ENCODE peak calls at places on chromosomes 6 and 20, in six cellular contexts. M is neural progenitor cell, N is trophoblast cell, H is IMR-90, Z is fibroblast of lung, I is neuronal stem cell. S is an unnamed sample. For H3K36me3, the result is how much of the 10 kb centered on the place peaks cover.

GRCh38 chr6:150183966-150184365 is 41.1 kb downstream of the PPP1R14C start:
- DNase-seq in M (no peak), N (no peak), H (no peak), Z (no peak), I (no peak), S (no peak)

GRCh38 chr6:145199961-145200360 is 535.4 kb downstream of the EPM2A start:
- DNase-seq in M (no peak), N (no peak), H (peak), Z (peak), I (no peak), S (peak)

GRCh38 chr20:47821481-47822100 is 36.3 kb upstream of the SULF2 start:
- DNase-seq in M (no peak), N (peak), H (no peak), Z (peak), I (no peak), S (no peak)

GRCh38 chr20:60695223-60695622 is 556.8 kb upstream of the CDH4 start:
- DNase-seq in M (no peak), N (no peak), H (peak), Z (peak), I (no peak), S (no peak)

GRCh38 chr6:107712523-107713213 is 111.4 kb downstream of the SCML4 start:
- DNase-seq in M (no peak), N (no peak), H (peak), Z (peak), I (no peak), S (peak)

GRCh38 chr6:122838060-122838780 is 49.2 kb downstream of the SMPDL3A start:
- DNase-seq in M (no peak), N (no peak), H (peak), Z (peak), I (no peak), S (peak)

GRCh38 chr6:89675949-89676753 is 37.6 kb upstream of the LYRM2 start:
- DNase-seq in M (no peak), N (no peak), H (peak), Z (peak), I (no peak), S (peak)

GRCh38 chr6:111563581-111563980 is 42.1 kb downstream of the TRAF3IP2 start:
- DNase-seq in M (no peak), N (no peak), H (no peak), Z (no peak), I (no peak), S (no peak)

GRCh38 chr20:63747622-63748355 is 8.2 kb downstream of the SLC2A4RG start:
- DNase-seq in M (no peak), N (no peak), H (no peak), Z (no peak), I (no peak), S (no peak)

GRCh38 chr6:148528292-148528691 is 185.7 kb downstream of the SASH1 start:
- DNase-seq in M (peak), N (no peak), H (peak), Z (peak), I (no peak), S (no peak)

GRCh38 chr6:79373880-79374279 is 139.4 kb upstream of the HMGN3 start:
- DNase-seq in M (no peak), N (no peak), H (no peak), Z (no peak), I (no peak), S (no peak)

GRCh38 chr6:36340671-36341454 is 4.2 kb upstream of the BNIP5 start:
- DNase-seq in M (peak), N (peak), H (peak), Z (peak), I (peak), S (peak)

GRCh38 chr6:37285861-37286311 is 27.9 kb upstream of the TMEM217 start:
- DNase-seq in M (no peak), N (no peak), H (no peak), Z (no peak), I (no peak), S (no peak)

GRCh38 chr6:13273931-13274706 is 54.2 kb downstream of the TBC1D7 start:
- DNase-seq in M (no peak), N (no peak), H (no peak), Z (no peak), I (no peak), S (no peak)

GRCh38 chr6:163667372-163668060 is 253.0 kb downstream of the QKI start:
- DNase-seq in M (no peak), N (peak), H (peak), Z (peak), I (no peak), S (peak)

GRCh38 chr20:63785646-63786255 is 45.3 kb downstream of the ZBTB46 start:
- DNase-seq in M (peak), N (no peak), H (no peak), Z (no peak), I (no peak), S (no peak)

GRCh38 chr20:46786566-46786965 is 77.1 kb downstream of the SLC2A10 start:
- DNase-seq in M (no peak), N (no peak), H (no peak), Z (no peak), I (no peak), S (no peak)

GRCh38 chr6:41200296-41200900 is 551 bp downstream of the TREML2 start:
- DNase-seq in M (no peak), N (no peak), H (no peak), Z (no peak), I (no peak), S (peak)
- H3K4me3 ChIP-seq in M (no peak), N (no peak), H (no peak), Z (no peak), I (no peak), S (no peak)

GRCh38 chr6:83430606-83431544 is at the start of gene ME1:
- DNase-seq in M (peak), N (peak), H (peak), Z (peak), I (peak), S (peak)

GRCh38 chr6:83439201-83439600 is 8.3 kb upstream of the ME1 start:
- DNase-seq in M (no peak), N (no peak), H (no peak), Z (no peak), I (no peak), S (no peak)

GRCh38 chr6:83431545-83432165 is 804 bp upstream of the ME1 start:
- DNase-seq in M (no peak), N (no peak), H (no peak), Z (no peak), I (no peak), S (no peak)

GRCh38 chr6:83432626-83433025 is 1.8 kb upstream of the ME1 start:
- DNase-seq in M (no peak), N (no peak), H (peak), Z (no peak), I (no peak), S (no peak)

GRCh38 chr6:83436674-83437073 is 5.8 kb upstream of the ME1 start:
- DNase-seq in M (no peak), N (no peak), H (no peak), Z (no peak), I (no peak), S (no peak)
- H3K9ac ChIP-seq in M (no peak), N (no peak), H (no peak), Z (no peak), I (no peak), S (no peak)

GRCh38 chr20:32845786-32846185 is 12.9 kb upstream of the EFCAB8 start:
- DNase-seq in M (no peak), N (no peak), H (peak), Z (no peak), I (no peak), S (no peak)

GRCh38 chr20:32839982-32840285 is 18.8 kb upstream of the EFCAB8 start:
- DNase-seq in M (no peak), N (no peak), H (no peak), Z (no peak), I (no peak), S (no peak)

GRCh38 chr20:32841174-32841573 is 17.5 kb upstream of the EFCAB8 start:
- DNase-seq in M (no peak), N (no peak), H (no peak), Z (no peak), I (no peak), S (no peak)

GRCh38 chr20:32841632-32842031 is 17.1 kb upstream of the EFCAB8 start:
- DNase-seq in M (no peak), N (no peak), H (no peak), Z (no peak), I (no peak), S (no peak)

GRCh38 chr20:32842688-32843524 is 15.8 kb upstream of the EFCAB8 start:
- DNase-seq in M (no peak), N (no peak), H (no peak), Z (no peak), I (no peak), S (no peak)
- H3K36me3 ChIP-seq in M (under half), N (under half), H (under half), Z (under half), I (under half), S (half or more)

GRCh38 chr6:110491299-110491643 is 14.9 kb upstream of the SLC22A16 start:
- DNase-seq in M (no peak), N (no peak), H (no peak), Z (no peak), I (no peak), S (no peak)
- H3K4me3 ChIP-seq in M (no peak), N (no peak), H (no peak), Z (no peak), I (no peak), S (no peak)

GRCh38 chr20:5180421-5180820 is 53.6 kb downstream of the CDS2 start:
- DNase-seq in M (no peak), N (no peak), H (no peak), Z (no peak), I (no peak), S (no peak)
- H3K9ac ChIP-seq in M (no peak), N (no peak), H (no peak), Z (no peak), I (no peak), S (no peak)

DNA sequence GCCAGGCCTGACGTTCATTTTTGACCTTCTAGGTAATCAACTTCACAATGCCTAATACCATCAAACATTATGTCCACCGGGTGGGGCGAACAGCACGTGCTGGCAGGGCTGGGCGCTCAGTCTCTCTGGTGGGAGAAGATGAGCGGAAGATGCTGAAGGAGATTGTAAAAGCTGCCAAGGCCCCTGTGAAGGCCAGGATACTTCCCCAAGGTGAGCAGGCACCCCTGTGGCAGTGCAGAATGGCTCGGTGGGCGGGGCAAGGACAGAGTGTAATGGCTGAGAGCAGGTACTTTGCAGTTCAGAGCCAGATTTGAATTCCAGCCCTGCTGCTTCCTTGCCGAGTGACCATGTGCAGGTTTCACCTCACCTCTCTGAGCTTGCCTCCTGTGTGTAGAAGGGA is 17.1 kb downstream of the DDX27 start:
- DNase-seq in M (no peak), N (no peak), H (no peak), Z (no peak), I (no peak), S (no peak)
- H3K36me3 ChIP-seq in M (under half), N (half or more), H (half or more), Z (under half), I (under half), S (half or more)

DNA sequence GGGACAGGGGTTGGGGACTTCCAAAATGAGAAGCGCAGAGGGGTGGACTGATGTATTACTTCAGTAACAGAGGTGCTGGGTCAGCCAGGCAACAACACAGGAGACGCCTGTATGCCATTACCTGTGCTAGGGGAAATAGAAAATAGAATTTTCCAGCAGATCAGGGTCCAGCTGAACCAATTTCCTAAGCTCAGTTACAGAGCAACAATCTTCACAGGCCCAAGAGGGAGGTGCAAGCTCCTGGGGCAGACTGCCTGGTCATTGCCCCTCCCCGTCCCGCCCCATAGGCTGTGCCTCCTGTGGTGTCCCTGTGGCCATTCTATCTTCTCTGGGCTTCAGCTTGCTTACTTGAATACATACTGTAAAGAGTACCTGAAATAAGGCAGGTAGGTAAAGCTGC is 3.7 kb downstream of the KCNK5 start:
- DNase-seq in M (no peak), N (no peak), H (no peak), Z (no peak), I (no peak), S (no peak)
- H3K4me3 ChIP-seq in M (no peak), N (no peak), H (no peak), Z (no peak), I (no peak), S (no peak)

DNA sequence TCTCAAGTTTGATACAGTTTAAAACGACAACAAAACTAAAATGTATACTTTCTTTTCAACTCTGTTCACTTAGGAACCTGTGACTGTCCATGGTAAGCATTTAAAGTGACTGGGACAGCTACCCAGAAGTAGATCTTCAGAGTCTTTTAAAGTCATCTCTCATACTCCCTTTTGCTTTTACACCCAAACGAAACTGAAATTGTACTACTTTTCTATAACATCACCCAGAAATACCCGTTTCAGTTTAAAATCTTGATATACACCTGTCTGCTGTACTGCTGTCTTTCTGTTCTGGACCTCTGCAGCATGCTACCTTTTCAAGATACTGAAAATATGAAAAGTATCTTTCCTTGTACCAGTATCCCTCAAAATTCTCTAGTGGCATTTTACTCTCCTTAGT is 170.4 kb upstream of the THEMIS start:
- DNase-seq in M (no peak), N (no peak), H (no peak), Z (no peak), I (no peak), S (no peak)
- H3K9ac ChIP-seq in M (no peak), N (no peak), H (no peak), Z (no peak), I (no peak), S (no peak)

GRCh38 chr20:37190354-37190753 is 11.0 kb upstream of the MROH8 start:
- DNase-seq in M (no peak), N (no peak), H (no peak), Z (no peak), I (no peak), S (no peak)
- H3K36me3 ChIP-seq in M (under half), N (under half), H (under half), Z (under half), I (under half), S (half or more)

S was measured in adipocyte.